ENCODE peak calls at places on chromosomes 2 and 18, in eight cellular contexts. R is right cardiac atrium; U is foreskin fibroblast; J is activated CD8-positive, alpha-beta memory T cell treated with anti-CD3 and anti-CD28 coated beads for 24 hours; O is activated T-cell treated with anti-CD3 and anti-CD28 coated beads for 24 hours; Y is RCC 7860; Q is HuH-7; H is hippocampal formation. L is an unnamed sample.

GRCh38 chr2:158815166-158815565 is 20.0 kb downstream of the DAPL1 start:
- DNase-seq in J (no peak), R (no peak), H (no peak), Q (no peak), Y (no peak), U (no peak), O (no peak), L (no peak)

GRCh38 chr2:206698811-206699210 is 19.4 kb downstream of the DYTN start:
- DNase-seq in U (no peak), R (no peak), Y (no peak), Q (no peak), J (no peak), O (no peak), H (no peak), L (no peak)

GRCh38 chr2:96245609-96246390 is 20.0 kb downstream of the TMEM127 start:
- DNase-seq in U (peak), J (no peak), R (no peak), O (no peak), H (no peak), Y (no peak), Q (no peak), L (peak)

GRCh38 chr2:37971971-37972370 is 46.9 kb downstream of the RMDN2 start:
- DNase-seq in Y (no peak), J (no peak), O (no peak), U (no peak), Q (no peak), R (no peak), H (no peak), L (no peak)

GRCh38 chr2:229342376-229342775 is 71.3 kb upstream of the PID1 start:
- DNase-seq in Q (peak), H (no peak), Y (no peak), O (no peak), J (no peak), R (peak), U (no peak), L (no peak)

GRCh38 chr2:64115808-64116598 is 28.2 kb downstream of the PELI1 start:
- DNase-seq in Y (no peak), H (no peak), U (no peak), J (no peak), R (no peak), O (no peak), Q (no peak), L (no peak)

GRCh38 chr18:23881778-23882177 is 132.8 kb upstream of the TTC39C start:
- DNase-seq in J (no peak), Q (no peak), R (peak), H (no peak), O (no peak), U (no peak), Y (no peak), L (no peak)

GRCh38 chr2:19580830-19581229 is 222.4 kb upstream of the OSR1 start:
- DNase-seq in R (peak), J (no peak), Y (peak), H (no peak), O (no peak), U (peak), Q (peak), L (no peak)

GRCh38 chr2:133424876-133425275 is 143.4 kb downstream of the NCKAP5 start:
- DNase-seq in Y (peak), J (no peak), H (no peak), O (no peak), Q (no peak), R (no peak), U (no peak), L (no peak)

GRCh38 chr2:223442874-223443273 is 159.3 kb downstream of the SCG2 start:
- DNase-seq in Y (no peak), U (no peak), Q (no peak), J (no peak), R (no peak), O (no peak), H (no peak), L (no peak)

GRCh38 chr2:163733301-163733938 is 2.4 kb downstream of the FIGN start:
- DNase-seq in O (no peak), H (peak), U (no peak), Y (peak), Q (no peak), J (no peak), R (peak), L (no peak)

GRCh38 chr2:183718246-183718645 is 594.0 kb downstream of the NUP35 start:
- DNase-seq in Q (no peak), Y (no peak), U (no peak), H (no peak), J (no peak), R (no peak), O (no peak), L (no peak)

GRCh38 chr2:218216336-218216673 is 684 bp upstream of the ARPC2 start:
- DNase-seq in O (no peak), J (no peak), H (no peak), R (peak), U (no peak), Q (no peak), Y (no peak), L (no peak)

GRCh38 chr2:136809987-136810386 is 44.6 kb downstream of the THSD7B start:
- DNase-seq in U (no peak), Y (no peak), Q (no peak), H (no peak), R (no peak), O (no peak), J (no peak), L (no peak)

GRCh38 chr2:238728322-238729260 is 119.3 kb upstream of the TWIST2 start:
- DNase-seq in O (no peak), R (peak), Q (no peak), H (no peak), J (no peak), Y (no peak), U (peak), L (no peak)

GRCh38 chr18:79502785-79503184 is 107.1 kb downstream of the NFATC1 start:
- DNase-seq in R (no peak), Q (no peak), O (no peak), J (no peak), H (no peak), U (no peak), Y (no peak), L (no peak)

GRCh38 chr18:48842259-48843061 is 108.3 kb downstream of the SMAD7 start:
- DNase-seq in J (no peak), H (no peak), O (no peak), Q (peak), Y (peak), R (peak), U (no peak), L (no peak)

GRCh38 chr18:45046226-45046625 is 365.5 kb downstream of the SETBP1 start:
- DNase-seq in Y (no peak), H (no peak), O (no peak), J (no peak), U (no peak), R (no peak), Q (no peak), L (no peak)

GRCh38 chr2:113894156-113894743 is 4.4 kb downstream of the ACTR3 start:
- DNase-seq in H (no peak), J (no peak), Y (peak), R (no peak), O (no peak), Q (peak), U (peak), L (no peak)

GRCh38 chr2:9178905-9179571 is 27.6 kb upstream of the ASAP2 start:
- DNase-seq in U (peak), H (no peak), O (no peak), Y (peak), R (peak), Q (no peak), J (no peak), L (no peak)

GRCh38 chr2:28419003-28419704 is 26.5 kb downstream of the FOSL2 start:
- DNase-seq in Q (peak), R (no peak), Y (no peak), O (no peak), H (no peak), U (no peak), J (no peak), L (no peak)

GRCh38 chr2:149908731-149909690 is 321.4 kb upstream of the MMADHC start:
- DNase-seq in R (no peak), Y (no peak), Q (no peak), O (no peak), J (no peak), U (peak), H (no peak), L (no peak)

GRCh38 chr2:231102772-231103171 is 22.1 kb downstream of the HTR2B start:
- DNase-seq in J (no peak), O (no peak), H (no peak), U (no peak), Y (no peak), Q (no peak), R (no peak), L (no peak)